ENCODE peak calls at places on chromosomes 13 and 19, in eight cellular contexts. Q, V, N, R, J, F, T and B are unnamed samples.

GRCh38 chr19:3276341-3276799 is 51.9 kb downstream of the CELF5 start:
- DNase-seq in T (peak; percentile 83), J (peak; percentile 90), N (no peak), R (peak; percentile 99), Q (no peak), V (peak; percentile 4), F (peak; percentile 72), B (no peak)

GRCh38 chr13:106373304-106373988 is 162.0 kb downstream of the EFNB2 start:
- DNase-seq in N (peak; percentile 10), F (no peak), T (no peak), R (no peak), Q (peak; percentile 69), V (peak; percentile 44), J (no peak), B (no peak)

GRCh38 chr19:6242677-6243076 is 37.1 kb downstream of the MLLT1 start:
- DNase-seq in J (no peak), V (no peak), R (no peak), N (no peak), T (no peak), Q (no peak), F (no peak), B (no peak)

GRCh38 chr19:13849277-13849676 is 27.7 kb upstream of the NANOS3 start:
- DNase-seq in N (no peak), V (no peak), J (no peak), R (peak; percentile 30), T (no peak), Q (no peak), F (no peak), B (no peak)

GRCh38 chr19:397941-398706 is 10.8 kb downstream of the C2CD4C start:
- DNase-seq in V (no peak), T (peak; percentile 28), R (peak; percentile 18), J (no peak), Q (no peak), F (no peak), N (no peak), B (no peak)

GRCh38 chr19:31350033-31350692 is 927 bp upstream of the TSHZ3 start:
- DNase-seq in J (peak; percentile 38), Q (no peak), N (peak; percentile 45), T (no peak), V (peak; percentile 13), R (no peak), F (peak; percentile 52), B (no peak)

GRCh38 chr19:33868076-33868735 is 71.5 kb downstream of the KCTD15 start:
- DNase-seq in Q (no peak), R (no peak), T (no peak), J (no peak), N (peak; percentile 3), V (peak; percentile 8), F (no peak), B (peak; percentile 37)

GRCh38 chr13:26377038-26377437 is 123.1 kb downstream of the CDK8 start:
- DNase-seq in N (peak; percentile 29), Q (peak; percentile 46), V (peak; percentile 38), R (peak; percentile 52), J (peak; percentile 69), F (peak; percentile 11), T (no peak), B (no peak)

GRCh38 chr13:26584713-26585112 is 27.2 kb downstream of the WASF3 start:
- DNase-seq in N (peak; percentile 42), J (no peak), V (peak; percentile 72), R (no peak), T (no peak), Q (no peak), F (peak; percentile 15), B (no peak)

GRCh38 chr13:22744688-22745452 is 435.9 kb upstream of the SGCG start:
- DNase-seq in F (no peak), V (no peak), N (no peak), T (no peak), J (no peak), R (peak; percentile 36), Q (no peak), B (no peak)

GRCh38 chr19:49861127-49861526 is 6.2 kb downstream of the PNKP start:
- DNase-seq in R (peak; percentile 68), Q (no peak), N (peak; percentile 27), V (no peak), J (no peak), T (no peak), F (peak; percentile 71), B (no peak)

GRCh38 chr19:3653865-3654513 is 27.4 kb upstream of the CACTIN start:
- DNase-seq in V (no peak), J (peak; percentile 29), Q (peak; percentile 31), R (no peak), T (no peak), F (no peak), N (no peak), B (no peak)

GRCh38 chr13:67225252-67226159 is 4.6 kb downstream of the PCDH9 start:
- DNase-seq in Q (no peak), V (no peak), N (no peak), J (peak; percentile 32), F (no peak), R (no peak), T (no peak), B (no peak)

DNA sequence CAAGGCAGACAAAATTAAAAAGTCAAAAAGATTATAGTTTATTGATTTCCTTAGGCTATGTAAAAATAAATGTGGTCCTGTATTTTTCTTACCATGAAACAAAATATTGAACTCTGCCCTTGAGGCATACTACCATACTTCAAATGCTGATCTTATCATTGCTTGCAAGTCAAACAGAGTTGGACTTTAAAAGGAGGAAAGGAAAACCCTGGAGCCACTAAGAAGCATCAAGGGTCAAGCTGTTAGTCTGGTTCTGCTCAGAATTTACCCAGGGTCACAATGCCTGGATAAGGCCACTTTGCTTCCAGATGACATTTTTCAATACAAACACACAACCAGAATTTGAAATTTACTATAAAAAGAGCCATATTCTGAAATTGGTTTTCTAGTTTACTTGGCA is 2.2 kb upstream of the FREM2 start:
- DNase-seq in J (no peak), Q (no peak), R (no peak), T (no peak), V (no peak), F (no peak), N (no peak), B (no peak)
- TF ChIP-seq CTCF in J (no peak), Q (no peak), R (no peak), T (no peak), V (no peak), F (no peak), N (no peak), B (no peak)

DNA sequence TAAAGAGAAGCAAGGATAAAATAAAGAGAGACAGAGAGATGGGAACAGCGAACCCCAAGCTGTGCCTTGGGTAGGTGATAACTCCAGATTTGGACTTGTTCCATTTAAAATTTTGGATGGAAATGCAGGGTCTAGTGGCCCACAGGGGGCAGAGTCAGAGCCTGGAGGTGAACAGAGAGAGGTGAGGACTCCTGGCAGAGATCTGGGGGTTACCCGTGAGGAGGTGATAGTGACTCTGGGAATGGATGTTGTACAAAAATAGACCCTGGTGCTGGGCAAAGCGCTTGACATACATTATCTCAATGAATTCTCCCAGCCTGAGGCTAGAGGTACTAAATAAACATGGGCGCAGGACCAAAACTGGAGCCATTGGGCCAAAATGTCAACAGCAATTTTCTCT is 14.3 kb upstream of the DHRS12 start:
- DNase-seq in T (no peak), F (no peak), Q (no peak), N (no peak), J (no peak), V (no peak), R (no peak), B (no peak)
- TF ChIP-seq CTCF in T (no peak), F (no peak), Q (no peak), N (no peak), J (no peak), V (no peak), R (peak; percentile 42), B (no peak)

DNA sequence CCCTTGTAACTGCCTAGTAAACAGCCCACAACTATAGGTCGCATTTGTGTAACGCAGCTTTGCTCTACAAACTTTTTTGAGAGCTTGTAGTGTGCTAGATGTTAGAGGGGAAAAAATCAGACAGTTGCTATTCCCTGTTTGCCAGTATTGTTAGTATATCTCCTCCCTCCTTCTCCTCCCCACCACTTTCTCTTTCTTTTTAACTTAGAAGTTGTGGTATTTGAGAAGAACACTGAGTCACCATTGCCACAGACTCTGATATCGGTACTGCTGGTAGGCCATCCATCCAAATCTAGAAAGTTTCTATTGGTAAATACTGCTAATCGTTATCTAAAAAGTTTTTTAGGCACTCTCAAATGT is 661 bp downstream of the POMP start:
- DNase-seq in F (peak; percentile 22), N (peak; percentile 72), V (peak; percentile 77), T (no peak), Q (peak; percentile 60), R (no peak), J (no peak), B (no peak)
- TF ChIP-seq CTCF in F (no peak), N (no peak), V (no peak), T (no peak), Q (no peak), R (no peak), J (no peak), B (no peak)

GRCh38 chr19:7903244-7904073 is at the start of gene MAP2K7:
- DNase-seq in Q (peak; percentile 99), F (peak; percentile 100), V (peak; percentile 99), T (peak; percentile 98), R (peak; percentile 99), N (peak; percentile 99), J (peak; percentile 100), B (peak; percentile 100)
- TF ChIP-seq CTCF in Q (peak; percentile 69), F (peak; percentile 85), V (peak; percentile 57), T (peak; percentile 86), R (peak; percentile 68), N (peak; percentile 55), J (peak; percentile 71), B (peak; percentile 52)

GRCh38 chr19:55209430-55210119 is at the start of gene PTPRH:
- DNase-seq in R (no peak), T (no peak), N (no peak), J (no peak), V (no peak), Q (no peak), F (peak; percentile 54), B (no peak)
- TF ChIP-seq CTCF in R (no peak), T (no peak), N (no peak), J (no peak), V (no peak), Q (no peak), F (no peak), B (no peak)